ENCODE peak calls at places on chromosomes 5 and 9, in six cellular contexts. G is fibroblast of lung, O is neuronal stem cell, Q is left lung, J is HCT116, Z is PC-9. I is an unnamed sample.

GRCh38 chr5:93240228-93240834 is 340.7 kb downstream of the NR2F1-AS1 start:
- DNase-seq in G (no peak), O (no peak), Q (no peak), J (no peak), Z (no peak), I (no peak)

GRCh38 chr9:70420267-70421019 is 6.0 kb upstream of the KLF9 start:
- DNase-seq in G (peak; percentile 95), O (peak; percentile 56), Q (peak; percentile 95), J (peak; percentile 42), Z (no peak), I (peak; percentile 74)

GRCh38 chr5:160749682-160750081 is 102.3 kb downstream of the ATP10B start:
- DNase-seq in G (no peak), O (no peak), Q (no peak), J (no peak), Z (no peak), I (no peak)

GRCh38 chr9:16267336-16268036 is 603.0 kb downstream of the BNC2 start:
- DNase-seq in G (peak; percentile 76), O (no peak), Q (no peak), J (no peak), Z (peak; percentile 80), I (peak; percentile 88)

GRCh38 chr5:116573279-116573616 is 1.4 kb downstream of the SEMA6A start:
- DNase-seq in G (no peak), O (peak; percentile 48), Q (peak; percentile 80), J (no peak), Z (no peak), I (no peak)

GRCh38 chr5:31343946-31344345 is 150.5 kb downstream of the CDH6 start:
- DNase-seq in G (no peak), O (no peak), Q (no peak), J (no peak), Z (no peak), I (no peak)

GRCh38 chr5:77876862-77877502 is 100.8 kb upstream of the TBCA start:
- DNase-seq in G (peak; percentile 31), O (no peak), Q (no peak), J (no peak), Z (no peak), I (no peak)

GRCh38 chr5:122332589-122333555 is 20.8 kb downstream of the SNCAIP start:
- DNase-seq in G (peak; percentile 36), O (no peak), Q (no peak), J (no peak), Z (no peak), I (no peak)

GRCh38 chr9:107239474-107239873 is 43.6 kb upstream of the RAD23B start:
- DNase-seq in G (peak; percentile 63), O (no peak), Q (no peak), J (no peak), Z (peak; percentile 66), I (no peak)

GRCh38 chr9:37417252-37417803 is 5.2 kb upstream of the GRHPR start:
- DNase-seq in G (no peak), O (no peak), Q (no peak), J (no peak), Z (no peak), I (no peak)

GRCh38 chr9:130199605-130200004 is 27.4 kb downstream of the NCS1 start:
- DNase-seq in G (peak; percentile 86), O (no peak), Q (no peak), J (no peak), Z (no peak), I (peak; percentile 32)

GRCh38 chr5:171748720-171749119 is 36.9 kb upstream of the SMIM23 start:
- DNase-seq in G (no peak), O (no peak), Q (no peak), J (no peak), Z (no peak), I (no peak)

GRCh38 chr9:6645153-6646027 is at the start of gene GLDC:
- DNase-seq in G (no peak), O (peak; percentile 87), Q (peak; percentile 80), J (peak; percentile 79), Z (no peak), I (peak; percentile 17)

GRCh38 chr5:108418172-108418571 is 36.3 kb upstream of the FBXL17 start:
- DNase-seq in G (no peak), O (no peak), Q (no peak), J (no peak), Z (no peak), I (peak; percentile 98)

GRCh38 chr9:99778829-99779228 is 42.9 kb upstream of the NR4A3 start:
- DNase-seq in G (no peak), O (no peak), Q (no peak), J (no peak), Z (no peak), I (no peak)

GRCh38 chr9:131407717-131408195 is 13.9 kb downstream of the PRRC2B start:
- DNase-seq in G (no peak), O (no peak), Q (no peak), J (no peak), Z (no peak), I (peak; percentile 62)

GRCh38 chr5:10594591-10595210 is 30.8 kb downstream of the ANKRD33B start:
- DNase-seq in G (peak; percentile 17), O (no peak), Q (no peak), J (no peak), Z (no peak), I (no peak)

GRCh38 chr5:64727150-64727549 is 36.8 kb downstream of the SHISAL2B start:
- DNase-seq in G (no peak), O (no peak), Q (no peak), J (no peak), Z (no peak), I (no peak)
- H3K36me3 ChIP-seq in G (peaks cover 1% of the 10 kb centered on the region), O (peaks cover 89% of the 10 kb centered on the region), Q (no peaks in the 10 kb centered on the region), J (peaks cover 3% of the 10 kb centered on the region), Z (peaks cover 8% of the 10 kb centered on the region), I (peaks cover 11% of the 10 kb centered on the region)

GRCh38 chr9:78101247-78101646 is 69.6 kb upstream of the GNAQ start:
- DNase-seq in G (no peak), O (no peak), Q (no peak), J (no peak), Z (no peak), I (no peak)

GRCh38 chr9:78109075-78109474 is 77.5 kb upstream of the GNAQ start:
- DNase-seq in G (no peak), O (no peak), Q (no peak), J (no peak), Z (peak; percentile 4), I (no peak)

DNA sequence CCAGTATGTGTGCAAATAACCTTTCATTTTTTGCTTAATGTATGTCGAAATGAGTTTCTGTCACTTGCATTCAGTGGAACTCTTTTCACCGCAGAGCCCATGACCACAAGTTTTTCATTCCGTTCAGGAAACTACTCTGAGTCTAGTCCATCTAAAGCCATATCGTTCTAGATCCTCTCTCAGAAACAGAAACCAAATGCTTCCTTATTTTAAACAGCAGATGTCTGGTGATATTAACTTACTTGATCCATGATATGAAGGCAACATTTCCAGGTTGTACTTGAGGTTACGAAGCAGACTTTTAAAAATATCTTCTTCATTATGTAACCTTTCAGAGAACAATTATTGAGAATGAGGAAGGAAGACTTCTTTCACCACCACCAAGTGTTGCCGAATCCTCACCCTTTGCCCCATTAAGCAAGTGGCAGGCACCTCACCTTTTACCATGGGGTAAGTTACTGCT is 72.4 kb upstream of the GNAQ start:
- DNase-seq in G (no peak), O (no peak), Q (no peak), J (no peak), Z (peak; percentile 13), I (no peak)
- H3K4me3 ChIP-seq in G (no peak overlapping the region), O (no peak overlapping the region), Q (no peak overlapping the region), J (no peak overlapping the region), Z (no peak overlapping the region), I (no peak overlapping the region)

GRCh38 chr9:32543047-32543446 is 9.1 kb upstream of the SMIM27 start:
- DNase-seq in G (no peak), O (no peak), Q (no peak), J (no peak), Z (no peak), I (no peak)
- H3K36me3 ChIP-seq in G (no peaks in the 10 kb centered on the region), O (peaks cover 77% of the 10 kb centered on the region), Q (no peaks in the 10 kb centered on the region), J (peaks cover 14% of the 10 kb centered on the region), Z (peaks cover 6% of the 10 kb centered on the region), I (peaks cover 11% of the 10 kb centered on the region)

GRCh38 chr5:119395080-119395836 is 39.4 kb downstream of the TNFAIP8 start:
- DNase-seq in G (no peak), O (no peak), Q (no peak), J (no peak), Z (no peak), I (no peak)

GRCh38 chr5:119398713-119399492 is 43.1 kb downstream of the TNFAIP8 start:
- DNase-seq in G (peak; percentile 77), O (no peak), Q (no peak), J (no peak), Z (no peak), I (peak; percentile 76)

GRCh38 chr5:119400248-119400647 is 44.4 kb downstream of the TNFAIP8 start:
- DNase-seq in G (no peak), O (no peak), Q (no peak), J (no peak), Z (peak; percentile 43), I (no peak)

GRCh38 chr5:119396265-119396664 is 40.4 kb downstream of the TNFAIP8 start:
- DNase-seq in G (no peak), O (no peak), Q (no peak), J (no peak), Z (no peak), I (no peak)

GRCh38 chr5:119397518-119398380 is 41.9 kb downstream of the TNFAIP8 start:
- DNase-seq in G (peak; percentile 76), O (no peak), Q (no peak), J (no peak), Z (no peak), I (no peak)
- H3K4me3 ChIP-seq in G (peak overlapping the region; percentile 7), O (no peak overlapping the region), Q (peak overlapping the region; percentile 8), J (no peak overlapping the region), Z (no peak overlapping the region), I (peak overlapping the region; percentile 1)

I was measured in MG63.